ENCODE peak calls at places on chromosomes 13 and 19, in four cellular contexts. One of them, this sample, is unnamed.
A peak's percentile ranks its signal among the peaks of the same experiment; 100 is the strongest.

GRCh38 chr13:59099182-59099950 is 1064.4 kb downstream of the DIAPH3 start:
- DNase-seq in endothelial cell of umbilical vein: no peak
- DNase-seq in GM12878: no peak
- DNase-seq in K562: no peak
- DNase-seq in this sample: peak; percentile 69

GRCh38 chr13:113122571-113123225 is at the start of gene F10:
- DNase-seq in GM12878: no peak
- DNase-seq in endothelial cell of umbilical vein: no peak
- DNase-seq in K562: peak; percentile 67
- DNase-seq in this sample: peak; percentile 75

GRCh38 chr19:48381178-48381950 is 10.0 kb downstream of the KDELR1 start:
- DNase-seq in GM12878: no peak
- DNase-seq in K562: no peak
- DNase-seq in endothelial cell of umbilical vein: no peak
- DNase-seq in this sample: no peak

GRCh38 chr13:43061496-43062280 is 38.3 kb downstream of the DNAJC15 start:
- DNase-seq in K562: no peak
- DNase-seq in endothelial cell of umbilical vein: no peak
- DNase-seq in GM12878: no peak
- DNase-seq in this sample: no peak

GRCh38 chr13:51928231-51928630 is 66.5 kb downstream of the CCDC70 start:
- DNase-seq in GM12878: no peak
- DNase-seq in K562: no peak
- DNase-seq in endothelial cell of umbilical vein: no peak
- DNase-seq in this sample: no peak

GRCh38 chr19:57241181-57241580 is 749 bp downstream of the ZNF805 start:
- DNase-seq in endothelial cell of umbilical vein: peak; percentile 32
- DNase-seq in K562: peak; percentile 13
- DNase-seq in GM12878: no peak
- DNase-seq in this sample: peak; percentile 37

GRCh38 chr13:48220592-48221300 is 12.3 kb upstream of the ITM2B start:
- DNase-seq in GM12878: no peak
- DNase-seq in endothelial cell of umbilical vein: no peak
- DNase-seq in K562: no peak
- DNase-seq in this sample: no peak

GRCh38 chr19:51158474-51159129 is 16.5 kb downstream of the SIGLEC7 start:
- DNase-seq in GM12878: no peak
- DNase-seq in endothelial cell of umbilical vein: peak; percentile 12
- DNase-seq in K562: peak; percentile 78
- DNase-seq in this sample: peak; percentile 7

GRCh38 chr19:44254496-44254895 is 5.2 kb upstream of the ZNF233 start:
- DNase-seq in GM12878: no peak
- DNase-seq in endothelial cell of umbilical vein: no peak
- DNase-seq in K562: no peak
- DNase-seq in this sample: no peak

GRCh38 chr19:55678121-55678671 is 3.2 kb downstream of the EPN1 start:
- DNase-seq in GM12878: peak; percentile 88
- DNase-seq in endothelial cell of umbilical vein: no peak
- DNase-seq in K562: no peak
- DNase-seq in this sample: no peak

GRCh38 chr19:49058592-49058991 is 1.0 kb upstream of the CGB7 start:
- DNase-seq in GM12878: no peak
- DNase-seq in endothelial cell of umbilical vein: no peak
- DNase-seq in K562: peak; percentile 61
- DNase-seq in this sample: peak; percentile 25

GRCh38 chr13:73064991-73065390 is 6.2 kb downstream of the KLF5 start:
- DNase-seq in GM12878: no peak
- DNase-seq in K562: no peak
- DNase-seq in endothelial cell of umbilical vein: no peak
- DNase-seq in this sample: no peak

GRCh38 chr19:58558066-58558622 is at the start of gene UBE2M:
- DNase-seq in K562: peak; percentile 66
- DNase-seq in endothelial cell of umbilical vein: no peak
- DNase-seq in GM12878: no peak
- DNase-seq in this sample: no peak

GRCh38 chr19:47056416-47056815 is 8.0 kb upstream of the TMEM160 start:
- DNase-seq in endothelial cell of umbilical vein: no peak
- DNase-seq in K562: no peak
- DNase-seq in GM12878: no peak
- DNase-seq in this sample: no peak

GRCh38 chr13:21979156-21979819 is 308.4 kb downstream of the FGF9 start:
- DNase-seq in K562: no peak
- DNase-seq in endothelial cell of umbilical vein: no peak
- DNase-seq in GM12878: no peak
- DNase-seq in this sample: peak; percentile 71

GRCh38 chr13:44155422-44156293 is 218.0 kb upstream of the SERP2 start:
- DNase-seq in GM12878: no peak
- DNase-seq in endothelial cell of umbilical vein: peak; percentile 9
- DNase-seq in K562: peak; percentile 27
- DNase-seq in this sample: peak; percentile 45

GRCh38 chr13:102191951-102192461 is 209.8 kb downstream of the FGF14 start:
- DNase-seq in K562: no peak
- DNase-seq in endothelial cell of umbilical vein: peak; percentile 4
- DNase-seq in GM12878: no peak
- DNase-seq in this sample: peak; percentile 62

GRCh38 chr13:27359203-27359821 is 65.1 kb upstream of the GTF3A start:
- DNase-seq in K562: peak; percentile 40
- DNase-seq in endothelial cell of umbilical vein: peak; percentile 56
- DNase-seq in GM12878: no peak
- DNase-seq in this sample: peak; percentile 73

GRCh38 chr13:30105381-30105780 is 202.0 kb downstream of the KATNAL1 start:
- DNase-seq in K562: no peak
- DNase-seq in endothelial cell of umbilical vein: no peak
- DNase-seq in GM12878: no peak
- DNase-seq in this sample: no peak

DNA sequence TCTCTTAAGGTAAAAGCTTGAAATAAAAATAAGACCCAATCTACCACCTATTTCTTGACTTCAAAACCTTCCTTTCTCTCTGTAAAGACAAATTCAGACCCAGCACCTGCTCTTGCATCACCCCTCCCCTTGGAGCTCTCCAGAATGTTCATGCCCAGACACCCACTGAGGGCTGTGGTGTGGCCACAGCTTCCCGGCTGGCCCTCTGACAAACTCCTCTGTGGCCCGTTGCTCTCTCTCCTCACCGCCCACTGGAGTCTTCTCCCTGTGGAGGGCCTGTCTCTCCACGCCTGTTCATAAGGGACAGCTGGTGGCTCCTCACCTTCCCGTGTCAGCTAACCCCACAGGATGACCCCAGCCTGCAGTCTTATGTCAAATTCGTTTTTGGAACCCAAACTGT is 49.1 kb downstream of the TSSK6 start:
- DNase-seq in GM12878: no peak
- DNase-seq in endothelial cell of umbilical vein: no peak
- DNase-seq in K562: no peak
- DNase-seq in this sample: no peak
- TF ChIP-seq FOS in GM12878: no peak
- TF ChIP-seq FOS in endothelial cell of umbilical vein: no peak
- TF ChIP-seq FOS in K562: no peak
- TF ChIP-seq FOS in this sample: no peak

DNA sequence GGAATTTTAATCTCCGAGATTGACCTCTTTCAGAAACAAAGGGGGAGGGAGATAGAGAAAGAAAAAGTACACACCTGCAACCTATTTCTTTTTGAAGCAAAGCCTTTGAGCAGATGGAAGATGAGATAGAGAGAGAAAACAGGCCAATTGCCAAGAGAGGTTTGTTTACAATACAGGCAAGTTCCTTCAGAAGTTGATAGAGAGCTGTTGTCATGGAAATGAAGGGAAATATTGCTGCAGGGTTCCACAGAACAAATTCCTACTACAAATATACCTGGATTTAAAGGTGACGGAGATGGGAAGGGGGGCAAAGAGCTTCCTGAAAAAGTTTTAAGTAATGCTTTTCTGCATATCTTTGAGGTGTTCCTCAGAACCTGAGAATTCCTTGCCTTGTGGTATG is 388.4 kb downstream of the NDFIP2 start:
- DNase-seq in endothelial cell of umbilical vein: peak; percentile 84
- DNase-seq in K562: no peak
- DNase-seq in GM12878: no peak
- DNase-seq in this sample: peak; percentile 37
- TF ChIP-seq FOS in endothelial cell of umbilical vein: no peak
- TF ChIP-seq FOS in K562: no peak
- TF ChIP-seq FOS in GM12878: no peak
- TF ChIP-seq FOS in this sample: no peak

DNA sequence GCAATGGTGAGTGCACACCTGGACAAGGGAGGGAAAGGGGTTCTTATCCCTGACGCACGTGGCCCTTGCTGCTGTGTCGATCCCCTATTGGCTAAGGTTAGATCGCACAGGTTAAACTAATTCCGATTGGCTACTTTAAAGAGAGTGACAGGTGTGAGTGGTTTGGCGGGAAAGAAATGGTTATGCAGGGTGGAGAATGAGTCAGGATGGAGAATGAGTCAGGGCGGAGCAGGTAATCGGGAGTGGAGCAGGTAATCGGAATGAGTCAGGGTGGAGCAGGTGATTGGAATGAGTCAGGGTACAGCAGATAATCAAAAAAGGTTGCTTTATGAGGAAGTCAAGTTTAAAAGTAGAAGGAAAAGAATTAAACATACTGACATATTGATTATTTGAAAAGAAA is 24.4 kb upstream of the SIAH3 start:
- DNase-seq in endothelial cell of umbilical vein: no peak
- DNase-seq in K562: no peak
- DNase-seq in GM12878: no peak
- DNase-seq in this sample: no peak
- TF ChIP-seq FOS in endothelial cell of umbilical vein: no peak
- TF ChIP-seq FOS in K562: no peak
- TF ChIP-seq FOS in GM12878: no peak
- TF ChIP-seq FOS in this sample: no peak

GRCh38 chr13:110812869-110813645 is 99.6 kb downstream of the ING1 start:
- DNase-seq in endothelial cell of umbilical vein: no peak
- DNase-seq in GM12878: no peak
- DNase-seq in K562: no peak
- DNase-seq in this sample: no peak
- TF ChIP-seq FOS in endothelial cell of umbilical vein: no peak
- TF ChIP-seq FOS in GM12878: no peak
- TF ChIP-seq FOS in K562: no peak
- TF ChIP-seq FOS in this sample: no peak

DNA sequence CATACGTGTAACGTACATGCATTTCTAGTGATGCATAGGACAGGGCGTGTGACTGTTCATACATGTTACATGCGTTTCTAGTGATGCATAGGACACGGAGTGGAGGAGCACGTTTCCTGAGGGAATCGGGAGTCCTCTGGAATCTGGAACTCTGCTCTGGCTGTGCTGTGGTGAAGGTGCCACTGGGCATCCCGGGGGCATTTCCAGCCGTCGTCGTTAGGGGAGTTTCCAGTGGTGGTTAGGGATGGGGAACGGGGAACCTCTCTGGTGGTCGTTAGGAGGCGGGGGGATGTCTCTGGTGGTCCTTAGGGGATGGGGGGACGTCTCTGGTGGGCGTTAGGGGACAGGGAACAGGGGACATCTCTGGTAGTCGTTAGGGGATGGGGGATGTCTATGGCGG is 209.6 kb upstream of the SOX1 start:
- DNase-seq in endothelial cell of umbilical vein: no peak
- DNase-seq in GM12878: no peak
- DNase-seq in K562: no peak
- DNase-seq in this sample: no peak
- TF ChIP-seq FOS in endothelial cell of umbilical vein: no peak
- TF ChIP-seq FOS in GM12878: no peak
- TF ChIP-seq FOS in K562: no peak
- TF ChIP-seq FOS in this sample: no peak

DNA sequence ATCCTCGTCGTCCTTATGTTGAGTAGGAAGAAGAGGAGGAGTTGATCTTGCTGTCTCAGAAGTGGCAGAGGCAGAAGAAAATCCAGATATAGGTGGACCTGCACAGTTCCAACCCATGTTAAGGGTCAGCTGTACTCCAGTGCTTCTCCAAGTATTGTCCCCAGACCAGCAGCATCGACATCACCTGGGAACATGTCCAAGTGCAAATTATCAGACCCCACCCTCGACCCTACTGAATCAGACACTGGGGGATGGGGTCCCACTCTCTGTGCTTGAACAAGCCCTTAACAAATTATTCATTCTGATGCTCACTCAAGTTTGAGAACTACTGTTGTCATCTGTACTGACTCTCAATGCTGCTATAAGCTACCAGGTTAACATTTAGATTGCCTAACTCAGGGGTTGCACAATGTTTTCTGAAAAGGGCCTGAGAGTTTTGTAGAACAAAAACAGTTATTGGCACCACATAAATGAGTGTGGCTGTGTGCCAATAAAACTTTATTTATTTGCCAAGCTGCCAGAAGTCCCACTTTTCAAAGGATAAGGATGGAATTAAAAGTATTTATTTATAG is 226.7 kb upstream of the IPO5 start:
- DNase-seq in endothelial cell of umbilical vein: no peak
- DNase-seq in GM12878: no peak
- DNase-seq in K562: no peak
- DNase-seq in this sample: no peak
- TF ChIP-seq FOS in endothelial cell of umbilical vein: no peak
- TF ChIP-seq FOS in GM12878: no peak
- TF ChIP-seq FOS in K562: no peak
- TF ChIP-seq FOS in this sample: no peak

This sample was measured in IMR-90.